ENCODE peak calls at places on chromosomes 7 and 10, in five cellular contexts. P is cardiac fibroblast, I is mesothelial cell of epicardium, C is right lobe of liver, V is omental fat pad. D is an unnamed sample.

GRCh38 chr7:86911703-86912102 is 147.8 kb downstream of the ELAPOR2 start:
- DNase-seq in P (no peak), I (no peak), C (no peak), V (no peak), D (no peak)

GRCh38 chr7:97499204-97499603 is 232.7 kb upstream of the TAC1 start:
- DNase-seq in P (peak), I (no peak), C (no peak), V (no peak), D (peak)

GRCh38 chr7:371119-371778 is 81.3 kb downstream of the FOXL3 start:
- DNase-seq in P (no peak), I (no peak), C (peak), V (no peak), D (no peak)

GRCh38 chr10:129621694-129622093 is 154.7 kb downstream of the MGMT start:
- DNase-seq in P (no peak), I (no peak), C (no peak), V (no peak), D (no peak)

GRCh38 chr10:27779462-27779861 is 33.8 kb upstream of the MKX start:
- DNase-seq in P (no peak), I (no peak), C (no peak), V (no peak), D (no peak)

GRCh38 chr10:92849234-92849525 is 860 bp downstream of the EXOC6 start:
- DNase-seq in P (peak), I (no peak), C (no peak), V (no peak), D (no peak)

GRCh38 chr10:121157998-121158397 is 306.8 kb downstream of the WDR11 start:
- DNase-seq in P (no peak), I (no peak), C (no peak), V (no peak), D (no peak)

GRCh38 chr7:67788689-67789088 is 792.1 kb downstream of the TYW1 start:
- DNase-seq in P (no peak), I (peak), C (no peak), V (no peak), D (no peak)

GRCh38 chr10:98047009-98047741 is 16.8 kb upstream of the CRTAC1 start:
- DNase-seq in P (no peak), I (no peak), C (no peak), V (no peak), D (no peak)

DNA sequence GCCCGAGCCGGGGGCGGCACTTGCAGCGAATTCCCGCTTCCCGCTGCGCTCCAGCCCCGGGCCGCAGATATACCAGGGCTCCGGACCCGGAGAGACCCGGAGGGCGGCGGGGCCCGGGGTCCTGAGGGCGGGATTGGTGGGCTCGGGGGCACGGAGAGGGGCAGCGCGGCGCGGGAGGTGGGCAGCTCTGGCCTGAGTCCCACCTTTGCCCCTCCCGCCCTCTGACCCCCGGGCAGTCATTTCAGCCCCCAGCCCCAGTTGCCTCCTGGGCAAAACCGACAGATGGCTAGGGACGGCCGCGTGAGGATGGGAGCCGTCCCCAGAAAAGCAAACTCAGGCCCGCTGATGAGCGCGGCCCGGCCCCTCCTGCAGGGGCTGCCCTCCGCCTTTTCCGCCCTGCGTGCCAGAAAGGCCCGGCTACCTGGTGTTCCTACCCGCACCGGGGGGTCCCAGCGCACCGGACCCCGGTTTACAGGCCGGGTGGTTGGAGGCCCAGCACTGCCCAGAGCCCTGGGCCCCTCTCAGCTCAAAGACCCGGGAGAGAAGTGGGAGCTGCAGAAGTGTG is 56.7 kb downstream of the RBM17 start:
- DNase-seq in P (no peak), I (no peak), C (peak), V (no peak), D (no peak)
- TF ChIP-seq CTCF in P (no peak), I (no peak), C (no peak), V (no peak), D (no peak)

GRCh38 chr10:73163096-73163495 is 4.7 kb downstream of the ECD start:
- DNase-seq in P (peak), I (no peak), C (no peak), V (no peak), D (peak)

GRCh38 chr10:73161079-73161478 is 6.7 kb downstream of the ECD start:
- DNase-seq in P (no peak), I (no peak), C (no peak), V (no peak), D (no peak)

GRCh38 chr10:73161662-73162061 is 6.1 kb downstream of the ECD start:
- DNase-seq in P (no peak), I (no peak), C (no peak), V (no peak), D (no peak)

GRCh38 chr10:73156054-73156453 is 11.8 kb downstream of the ECD start:
- DNase-seq in P (no peak), I (no peak), C (no peak), V (no peak), D (no peak)

DNA sequence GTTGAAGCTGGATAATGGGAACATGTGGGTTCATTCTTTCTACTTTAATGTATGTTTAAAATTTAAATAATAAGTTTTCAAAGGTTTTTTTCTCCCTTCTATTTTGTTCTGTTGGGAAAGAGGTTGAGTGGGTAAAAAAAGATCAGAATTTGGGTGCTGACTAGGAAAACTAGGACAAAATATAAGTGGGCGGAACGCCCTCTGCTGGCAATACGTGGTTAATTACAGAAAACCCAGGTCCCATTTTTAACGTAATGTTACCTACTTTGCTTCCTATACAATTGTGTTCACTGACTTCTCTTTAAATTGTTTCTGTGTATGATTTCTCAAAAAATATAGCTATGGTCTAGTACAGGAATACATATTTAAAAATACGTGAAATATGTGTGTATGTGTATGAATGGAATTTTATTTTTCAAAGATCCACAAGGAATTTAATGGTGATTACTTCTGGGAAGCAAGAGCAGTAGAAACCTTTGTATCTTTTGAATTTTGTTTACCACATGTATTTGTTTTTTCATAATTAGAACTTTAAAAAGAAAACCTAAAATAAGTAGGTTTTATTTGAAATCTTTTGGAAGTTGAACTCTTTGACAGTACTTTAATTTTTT is 8.7 kb downstream of the ECD start:
- DNase-seq in P (peak), I (peak), C (no peak), V (no peak), D (peak)
- TF ChIP-seq CTCF in P (peak), I (peak), C (peak), V (no peak), D (peak)

DNA sequence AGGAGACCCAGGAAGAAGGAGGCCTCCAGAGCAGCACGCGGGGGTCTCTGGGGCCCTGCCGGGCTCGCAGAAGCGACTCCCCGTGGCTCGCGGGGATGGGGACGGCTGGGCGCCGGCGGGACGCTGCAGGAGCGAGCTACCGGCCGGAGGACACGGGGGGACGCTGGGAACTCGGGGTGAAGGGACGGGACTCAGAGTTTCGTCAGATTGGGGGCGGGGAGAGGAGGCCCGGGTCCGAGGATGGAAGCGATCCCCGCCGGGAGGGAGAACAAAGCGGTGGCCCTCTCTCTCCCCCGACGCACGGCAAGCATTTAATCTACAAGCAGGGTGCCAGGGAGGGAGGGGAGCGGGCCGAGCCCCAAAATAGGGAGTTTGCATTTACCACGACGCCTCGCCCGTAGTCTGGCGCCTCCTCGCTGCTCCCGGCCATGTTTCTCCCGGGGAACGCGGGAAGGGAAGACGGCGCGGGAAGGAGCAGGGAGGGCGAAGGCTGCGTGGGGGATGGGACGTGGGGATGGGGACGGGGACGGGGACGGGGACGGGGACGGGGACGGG is at the start of gene PRTFDC1:
- DNase-seq in P (peak), I (peak), C (peak), V (no peak), D (peak)
- TF ChIP-seq CTCF in P (peak), I (no peak), C (no peak), V (no peak), D (no peak)

GRCh38 chr10:30902621-30903396 is 128.9 kb downstream of the ZNF438 start:
- DNase-seq in P (no peak), I (no peak), C (no peak), V (no peak), D (no peak)

GRCh38 chr10:30898964-30899363 is 132.7 kb downstream of the ZNF438 start:
- DNase-seq in P (no peak), I (no peak), C (no peak), V (no peak), D (no peak)

GRCh38 chr10:30903397-30904138 is 128.1 kb downstream of the ZNF438 start:
- DNase-seq in P (no peak), I (no peak), C (no peak), V (no peak), D (no peak)
- TF ChIP-seq CTCF in P (no peak), I (no peak), C (no peak), V (no peak), D (no peak)

GRCh38 chr7:34096135-34096775 is 190.9 kb downstream of the BMPER start:
- DNase-seq in P (peak), I (no peak), C (peak), V (peak), D (peak)

GRCh38 chr7:34093276-34093675 is 187.9 kb downstream of the BMPER start:
- DNase-seq in P (no peak), I (no peak), C (no peak), V (no peak), D (no peak)

GRCh38 chr7:34090796-34091195 is 185.5 kb downstream of the BMPER start:
- DNase-seq in P (no peak), I (no peak), C (no peak), V (no peak), D (no peak)

GRCh38 chr7:34087892-34088891 is 182.9 kb downstream of the BMPER start:
- DNase-seq in P (peak), I (no peak), C (no peak), V (no peak), D (peak)

DNA sequence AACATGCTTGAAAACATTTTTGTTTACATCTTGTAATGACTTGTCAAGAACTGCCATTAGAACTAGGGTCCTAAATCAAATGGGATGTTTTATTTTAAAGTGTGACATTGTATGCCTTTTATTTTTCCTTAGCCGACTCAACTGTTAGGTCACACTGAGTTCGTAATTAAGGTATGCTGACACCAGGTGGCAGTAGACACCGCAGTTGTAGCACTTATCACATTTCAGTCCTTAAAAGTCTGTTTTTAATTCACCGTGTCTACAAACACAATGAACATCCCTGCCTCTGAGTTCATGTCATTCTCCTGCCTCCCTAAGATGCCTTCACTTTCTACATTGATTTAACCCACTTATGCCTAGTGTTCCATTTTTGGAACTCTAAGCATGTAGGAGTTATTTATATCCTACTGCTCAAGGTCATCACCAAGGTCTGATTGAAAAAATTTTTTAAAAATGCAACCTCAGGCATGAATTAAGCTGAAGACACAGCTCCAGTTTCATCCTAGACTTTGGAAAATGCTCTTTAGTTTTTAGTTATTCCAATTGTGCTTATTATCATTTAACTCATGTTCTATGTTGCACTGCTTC is 186.1 kb downstream of the BMPER start:
- DNase-seq in P (peak), I (no peak), C (no peak), V (no peak), D (peak)
- TF ChIP-seq CTCF in P (peak), I (peak), C (peak), V (no peak), D (peak)

GRCh38 chr10:84076047-84076388 is 63.3 kb upstream of the GHITM start:
- DNase-seq in P (peak), I (no peak), C (no peak), V (no peak), D (peak)

GRCh38 chr10:84078771-84079170 is 60.5 kb upstream of the GHITM start:
- DNase-seq in P (no peak), I (no peak), C (no peak), V (no peak), D (no peak)

GRCh38 chr10:84075226-84076046 is 63.9 kb upstream of the GHITM start:
- DNase-seq in P (no peak), I (no peak), C (no peak), V (no peak), D (no peak)

GRCh38 chr10:84077728-84078127 is 61.6 kb upstream of the GHITM start:
- DNase-seq in P (no peak), I (no peak), C (no peak), V (no peak), D (no peak)

GRCh38 chr10:84076540-84077195 is 62.6 kb upstream of the GHITM start:
- DNase-seq in P (peak), I (no peak), C (no peak), V (no peak), D (peak)
- TF ChIP-seq CTCF in P (peak), I (no peak), C (no peak), V (no peak), D (peak)

GRCh38 chr7:130721486-130722277 is 12.3 kb downstream of the KLF14 start:
- DNase-seq in P (peak), I (peak), C (peak), V (no peak), D (peak)
- TF ChIP-seq CTCF in P (peak), I (no peak), C (peak), V (peak), D (peak)

DNA sequence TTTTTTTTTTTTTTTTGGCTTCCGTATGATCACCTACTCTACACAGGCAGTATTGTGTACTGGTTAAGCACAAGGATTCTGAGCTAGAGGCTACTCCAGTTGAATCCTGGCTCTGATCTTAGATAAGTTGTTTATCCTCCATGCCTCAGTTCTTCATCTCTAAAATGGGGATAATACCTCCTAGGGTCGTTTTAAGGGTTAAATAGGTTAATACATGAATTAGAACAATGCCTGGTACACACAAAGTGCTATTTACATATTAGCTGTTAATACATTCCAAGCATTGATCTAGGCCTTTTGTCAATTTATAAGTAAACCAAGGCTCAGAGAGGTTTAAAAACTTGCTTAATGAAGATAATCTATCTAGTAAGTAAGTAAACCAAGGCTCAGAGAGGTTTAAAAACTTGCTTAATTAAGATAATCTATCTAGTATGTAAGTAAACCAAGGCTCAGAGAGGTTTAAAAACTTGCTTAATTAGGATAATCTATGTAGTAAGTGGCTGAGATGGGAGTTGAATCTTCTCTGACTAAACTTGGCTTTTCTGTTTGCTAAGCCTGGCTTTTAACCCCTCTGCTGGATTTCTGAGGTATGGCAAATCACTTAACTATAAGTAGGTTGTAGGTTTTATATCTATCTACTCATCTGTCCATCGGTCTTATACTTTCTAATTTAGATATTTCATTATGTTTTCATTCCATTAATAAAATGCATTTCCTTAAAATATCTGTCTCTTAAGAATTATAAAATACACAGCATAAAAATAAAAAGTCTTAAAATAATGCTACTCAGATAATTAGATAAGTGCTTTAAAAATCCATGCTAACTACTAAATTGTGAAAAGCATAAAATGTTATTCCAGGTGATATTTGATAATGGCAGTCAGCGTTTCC is 59.2 kb downstream of the ST7 start:
- DNase-seq in P (peak), I (no peak), C (no peak), V (no peak), D (peak)
- TF ChIP-seq CTCF in P (peak), I (no peak), C (peak), V (no peak), D (peak)